ENCODE peak calls at places on chromosomes 4 and X, in four cellular contexts. D is HepG2, C is GM12892, N is K562. X is an unnamed sample.

GRCh38 chrX:153902388-153902787 is 2.1 kb upstream of the AVPR2 start:
- DNase-seq in C (no peak), N (no peak), D (no peak), X (no peak)

GRCh38 chr4:2071912-2072867 is 13.1 kb downstream of the NAT8L start:
- DNase-seq in N (no peak), C (no peak), D (peak), X (no peak)

GRCh38 chr4:26175016-26175786 is 145.6 kb upstream of the RBPJ start:
- DNase-seq in D (no peak), C (no peak), N (no peak), X (no peak)

GRCh38 chrX:134631404-134632346 is 26.6 kb downstream of the PLAC1 start:
- DNase-seq in C (no peak), D (no peak), N (no peak), X (no peak)

GRCh38 chrX:98398542-98398941 is 1514.8 kb downstream of the RPA4 start:
- DNase-seq in C (no peak), D (no peak), N (no peak), X (no peak)

GRCh38 chr4:69032847-69033638 is 63.2 kb upstream of the UGT2B7 start:
- DNase-seq in N (no peak), D (peak), C (no peak), X (no peak)

GRCh38 chr4:6938237-6938636 is 28.6 kb downstream of the TBC1D14 start:
- DNase-seq in N (no peak), C (no peak), D (no peak), X (no peak)

GRCh38 chr4:56937262-56937661 is 29.6 kb downstream of the REST start:
- DNase-seq in C (no peak), N (no peak), D (no peak), X (no peak)

GRCh38 chrX:23888887-23889501 is 18.7 kb downstream of the APOO start:
- DNase-seq in D (no peak), N (no peak), C (no peak), X (no peak)

GRCh38 chrX:43939187-43939926 is 33.8 kb downstream of the NDP start:
- DNase-seq in D (no peak), N (no peak), C (no peak), X (no peak)

GRCh38 chrX:23904096-23904495 is 3.6 kb downstream of the APOO start:
- DNase-seq in D (no peak), C (no peak), N (peak), X (no peak)

GRCh38 chr4:173572493-173573129 is 42.6 kb upstream of the HAND2 start:
- DNase-seq in C (no peak), N (no peak), D (no peak), X (no peak)

GRCh38 chr4:37653601-37654000 is 32.6 kb downstream of the RELL1 start:
- DNase-seq in N (no peak), C (no peak), D (no peak), X (no peak)

GRCh38 chr4:128553665-128554515 is 255.6 kb upstream of the JADE1 start:
- DNase-seq in N (no peak), D (no peak), C (no peak), X (no peak)

GRCh38 chr4:161256716-161257115 is 907.1 kb downstream of the FSTL5 start:
- DNase-seq in N (no peak), D (peak), C (no peak), X (no peak)

GRCh38 chr4:82842593-82842992 is 44.0 kb upstream of the SCD5 start:
- DNase-seq in C (no peak), N (peak), D (peak), X (no peak)

GRCh38 chr4:149135062-149135461 is 680.6 kb downstream of the IQCM start:
- DNase-seq in N (no peak), C (no peak), D (no peak), X (no peak)

GRCh38 chr4:102363033-102363432 is 17.8 kb upstream of the SLC39A8 start:
- DNase-seq in C (no peak), N (no peak), D (no peak), X (no peak)

GRCh38 chrX:35664838-35665237 is 133.3 kb upstream of the MAGEB16 start:
- DNase-seq in D (no peak), C (no peak), N (no peak), X (no peak)

GRCh38 chrX:56233100-56233499 is 944 bp downstream of the KLF8 start:
- DNase-seq in C (no peak), N (no peak), D (no peak), X (no peak)

GRCh38 chrX:148417934-148418333 is 82.5 kb upstream of the AFF2 start:
- DNase-seq in N (no peak), D (no peak), C (no peak), X (no peak)

GRCh38 chr4:73653695-73654106 is 33.5 kb upstream of the RASSF6 start:
- DNase-seq in C (no peak), D (peak), N (peak), X (peak)

GRCh38 chr4:167219090-167219489 is 15.2 kb downstream of the SPOCK3 start:
- DNase-seq in C (no peak), D (no peak), N (no peak), X (no peak)

GRCh38 chrX:7225338-7225737 is 77.4 kb upstream of the PUDP start:
- DNase-seq in N (no peak), C (no peak), D (no peak), X (no peak)

GRCh38 chr4:138242830-138243149 is 641 bp upstream of the SLC7A11 start:
- DNase-seq in C (no peak), D (no peak), N (no peak), X (no peak)

GRCh38 chr4:182179105-182179504 is 64.1 kb upstream of the TENM3 start:
- DNase-seq in N (no peak), C (no peak), D (no peak), X (no peak)

GRCh38 chr4:12084690-12085089 is 656.0 kb upstream of the HS3ST1 start:
- DNase-seq in C (no peak), D (no peak), N (no peak), X (no peak)

GRCh38 chrX:46184749-46185148 is 360.5 kb downstream of the ZNF674 start:
- DNase-seq in N (no peak), D (no peak), C (no peak), X (no peak)

GRCh38 chr4:19776021-19776459 is 475.7 kb upstream of the SLIT2 start:
- DNase-seq in C (no peak), D (no peak), N (no peak), X (no peak)

GRCh38 chr4:97866821-97867556 is 276.3 kb downstream of the STPG2 start:
- DNase-seq in N (no peak), C (no peak), D (no peak), X (no peak)

GRCh38 chrX:150161092-150161672 is 201.9 kb upstream of the MAMLD1 start:
- DNase-seq in N (no peak), D (no peak), C (no peak), X (no peak)

GRCh38 chrX:73213734-73214133 is 917 bp downstream of the NAP1L2 start:
- DNase-seq in N (no peak), D (no peak), C (no peak), X (no peak)

GRCh38 chrX:77167993-77168392 is 279.2 kb upstream of the FGF16 start:
- DNase-seq in C (no peak), N (no peak), D (peak), X (no peak)

GRCh38 chrX:55731826-55732225 is 14.3 kb downstream of the RRAGB start:
- DNase-seq in D (no peak), C (no peak), N (no peak), X (no peak)

GRCh38 chr4:176188654-176189053 is 6.7 kb downstream of the SPATA4 start:
- DNase-seq in D (no peak), C (no peak), N (no peak), X (no peak)

GRCh38 chr4:56990109-56990508 is 11.4 kb downstream of the POLR2B start:
- DNase-seq in D (no peak), N (no peak), C (no peak), X (no peak)

GRCh38 chrX:56783996-56784620 is 55.1 kb downstream of the NBDY start:
- DNase-seq in N (no peak), C (no peak), D (no peak), X (no peak)

GRCh38 chr4:184573701-184574100 is 75.5 kb downstream of the CASP3 start:
- DNase-seq in N (no peak), D (no peak), C (no peak), X (no peak)

DNA sequence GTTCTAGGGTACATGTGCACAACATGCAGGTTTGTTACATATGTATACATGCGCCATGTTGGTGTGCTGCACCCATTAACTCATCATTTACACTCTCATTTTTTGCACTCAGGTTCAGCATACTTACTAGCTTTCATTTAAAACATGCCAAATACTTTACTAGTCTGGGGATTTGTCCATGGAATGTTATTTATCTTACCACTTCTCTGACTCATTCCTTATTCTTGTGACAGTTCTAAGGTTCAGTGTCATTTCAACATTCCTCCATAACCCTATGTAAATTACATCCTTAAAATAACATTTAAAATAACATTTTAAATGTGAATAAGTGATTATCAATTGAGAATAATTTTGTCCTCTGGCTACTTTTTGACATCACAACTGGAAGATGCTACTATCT is 19.5 kb upstream of the SYTL5 start:
- DNase-seq in N (no peak), C (no peak), D (peak), X (no peak)
- TF ChIP-seq TAF1 in N (no peak), C (no peak), D (no peak), X (no peak)

GRCh38 chrX:37672563-37672962 is 13.0 kb upstream of the XK start:
- DNase-seq in C (no peak), N (no peak), D (no peak), X (no peak)
- TF ChIP-seq TAF1 in C (no peak), N (no peak), D (no peak), X (no peak)

DNA sequence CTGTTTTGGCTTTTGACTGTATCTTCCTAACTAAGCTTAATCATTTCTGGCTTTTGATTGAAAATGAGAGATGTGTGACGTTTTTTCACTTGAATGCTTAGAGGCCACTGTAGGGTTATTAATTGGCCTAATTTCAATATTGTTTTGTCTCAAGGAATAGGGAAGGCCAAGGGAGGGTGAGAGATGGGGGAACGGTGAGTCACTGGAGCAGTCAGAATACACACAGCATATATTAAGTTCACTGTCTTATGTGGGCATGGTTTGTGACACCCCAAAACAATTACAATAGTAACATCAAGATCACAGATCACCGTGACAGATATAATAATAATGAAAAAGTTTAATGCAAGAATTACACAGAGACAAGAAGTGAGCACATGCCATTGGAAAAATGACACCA is 27.3 kb downstream of the MND1 start:
- DNase-seq in C (no peak), D (no peak), N (no peak), X (no peak)
- TF ChIP-seq TAF1 in C (no peak), D (no peak), N (no peak), X (no peak)

GRCh38 chr4:145492376-145492775 is 10.7 kb downstream of the SMAD1 start:
- DNase-seq in C (no peak), D (no peak), N (no peak), X (no peak)
- TF ChIP-seq TAF1 in C (no peak), D (no peak), N (no peak), X (no peak)

GRCh38 chr4:158824425-158825274 is 55.8 kb downstream of the FNIP2 start:
- DNase-seq in C (no peak), N (no peak), D (no peak), X (no peak)
- TF ChIP-seq TAF1 in C (no peak), N (no peak), D (no peak), X (no peak)

X was measured in GM12891.